ENCODE peak calls at places on chromosomes 16 and 17, in ten cellular contexts. I is NCI-H1930; S is BJ; T is left ventricle myocardium inferior; Y is activated T-helper 2 cell treated with anti-CD3 and anti-CD28 coated beads, Interferon-gamma antibody, Interleukin-2, Interleukin-4, amounts not matched to agents 10 μg/mL and 5 μg/mL and 100 μg/mL, durations not matched to agents 14 hours and 24 hours and 36 hours; K is tibial nerve; V is cardiac muscle cell; O is substantia nigra; M is LHCN-M2; R is KG1. N is an unnamed sample.

GRCh38 chr17:4710693-4711634 is 532 bp downstream of the ARRB2 start:
- DNase-seq in K (no peak), V (no peak), O (no peak), S (no peak), R (no peak), M (no peak), Y (peak; percentile 46), T (no peak), I (no peak), N (no peak)

GRCh38 chr16:81901483-81901882 is 109.8 kb downstream of the SDR42E1 start:
- DNase-seq in S (no peak), Y (no peak), O (no peak), K (no peak), I (no peak), R (no peak), T (no peak), V (no peak), M (peak; percentile 74), N (no peak)

GRCh38 chr16:81261049-81261648 is 22.7 kb downstream of the BCO1 start:
- DNase-seq in Y (no peak), V (peak; percentile 25), S (no peak), I (no peak), O (no peak), K (no peak), M (no peak), R (no peak), T (no peak), N (no peak)

GRCh38 chr16:1993731-1994131 is 4.0 kb downstream of the SYNGR3 start:
- DNase-seq in O (no peak), V (peak; percentile 11), K (no peak), Y (no peak), T (no peak), S (no peak), M (no peak), R (no peak), I (no peak), N (no peak)

GRCh38 chr17:75693500-75694481 is 26.7 kb downstream of the SAP30BP start:
- DNase-seq in O (peak; percentile 97), S (peak; percentile 93), M (peak; percentile 99), T (peak; percentile 82), I (no peak), Y (no peak), R (no peak), V (peak; percentile 81), K (peak; percentile 88), N (peak; percentile 86)

GRCh38 chr16:1159325-1159972 is 6.5 kb downstream of the CACNA1H start:
- DNase-seq in M (no peak), Y (no peak), I (no peak), O (no peak), S (no peak), K (no peak), T (no peak), V (no peak), R (no peak), N (no peak)

GRCh38 chr16:50340578-50340977 is 28.2 kb downstream of the BRD7 start:
- DNase-seq in T (no peak), S (no peak), I (no peak), K (no peak), V (no peak), M (no peak), O (no peak), R (no peak), Y (no peak), N (no peak)

GRCh38 chr16:85413713-85414663 is 199.1 kb upstream of the GSE1 start:
- DNase-seq in R (no peak), M (no peak), I (no peak), S (no peak), V (no peak), K (no peak), O (no peak), T (no peak), Y (no peak), N (no peak)

GRCh38 chr17:47686661-47687327 is 7.2 kb upstream of the TBKBP1 start:
- DNase-seq in T (no peak), V (no peak), Y (no peak), K (no peak), R (no peak), M (no peak), S (no peak), O (no peak), I (no peak), N (no peak)

GRCh38 chr16:56851671-56852400 is 13.2 kb upstream of the SLC12A3 start:
- DNase-seq in T (no peak), V (peak; percentile 49), R (no peak), I (no peak), Y (no peak), O (no peak), K (no peak), S (no peak), M (no peak), N (no peak)

GRCh38 chr17:57086069-57086930 is 1.3 kb downstream of the AKAP1 start:
- DNase-seq in S (no peak), O (peak; percentile 32), V (no peak), I (no peak), K (no peak), M (no peak), R (no peak), Y (peak; percentile 18), T (no peak), N (no peak)

GRCh38 chr17:70184770-70185169 is 15.4 kb downstream of the KCNJ2 start:
- DNase-seq in V (peak; percentile 36), I (no peak), O (no peak), Y (no peak), K (no peak), M (peak; percentile 89), S (no peak), R (no peak), T (no peak), N (no peak)

GRCh38 chr16:10961231-10961630 is 16.9 kb downstream of the CLEC16A start:
- DNase-seq in M (peak; percentile 85), S (peak; percentile 81), I (no peak), V (peak; percentile 64), R (no peak), O (no peak), T (no peak), Y (no peak), K (no peak), N (no peak)

GRCh38 chr16:85553436-85554113 is 59.5 kb upstream of the GSE1 start:
- DNase-seq in T (peak; percentile 75), O (no peak), Y (peak; percentile 46), K (peak; percentile 45), S (no peak), R (peak; percentile 56), V (peak; percentile 78), I (peak; percentile 51), M (peak; percentile 61), N (no peak)

GRCh38 chr17:63405741-63406261 is 40.3 kb downstream of the CYB561 start:
- DNase-seq in R (no peak), S (peak; percentile 44), Y (no peak), K (no peak), V (peak; percentile 85), O (no peak), M (peak; percentile 80), T (no peak), I (peak; percentile 31), N (peak; percentile 38)

GRCh38 chr17:34420254-34420766 is 57.3 kb upstream of the CCL1 start:
- DNase-seq in S (no peak), T (peak; percentile 43), V (peak; percentile 71), R (peak; percentile 35), Y (peak; percentile 38), M (peak; percentile 36), O (peak; percentile 3), I (peak; percentile 12), K (peak; percentile 24), N (peak; percentile 3)

GRCh38 chr17:43908111-43908721 is 880 bp upstream of the MPP2 start:
- DNase-seq in M (peak; percentile 60), I (no peak), O (peak; percentile 80), Y (peak; percentile 36), S (peak; percentile 23), K (peak; percentile 23), T (peak; percentile 69), R (no peak), V (peak; percentile 78), N (peak; percentile 7)

GRCh38 chr16:70298988-70299938 is at the start of gene DDX19B:
- DNase-seq in V (peak; percentile 75), K (peak; percentile 60), T (peak; percentile 83), O (peak; percentile 64), S (no peak), Y (peak; percentile 63), I (peak; percentile 30), R (peak; percentile 75), M (peak; percentile 64), N (peak; percentile 20)

GRCh38 chr17:40996829-40997228 is 2.9 kb upstream of the KRTAP3-3 start:
- DNase-seq in T (no peak), R (no peak), Y (no peak), K (no peak), V (no peak), I (no peak), S (no peak), O (no peak), M (no peak), N (no peak)

GRCh38 chr17:75069783-75070182 is 18.0 kb upstream of the SLC16A5 start:
- DNase-seq in T (no peak), K (no peak), M (no peak), O (no peak), S (no peak), Y (no peak), I (no peak), V (no peak), R (no peak), N (no peak)

GRCh38 chr16:27428035-27428785 is 26.2 kb downstream of the IL21R start:
- DNase-seq in Y (peak; percentile 7), M (no peak), T (no peak), V (no peak), R (no peak), I (no peak), S (no peak), O (no peak), K (no peak), N (no peak)

GRCh38 chr16:65622161-65622560 is 500.3 kb upstream of the CDH11 start:
- DNase-seq in V (no peak), O (no peak), R (no peak), I (no peak), T (no peak), S (no peak), Y (no peak), K (no peak), M (no peak), N (no peak)

N was measured in NCI-H446 treated with DMSO at 0.1 percent for 48 hours.